ENCODE peak calls at places on chromosomes 5 and 9, in four cellular contexts. G is IMR-90, N is fibroblast of lung, S is HFFc6. O is an unnamed sample.

GRCh38 chr5:149215478-149216042 is 56.1 kb upstream of the AFAP1L1 start:
- DNase-seq in G (peak), N (peak), S (peak), O (peak)

GRCh38 chr9:120926397-120926928 is at the start of gene TRAF1:
- DNase-seq in G (peak), N (peak), S (no peak), O (no peak)

GRCh38 chr5:35859101-35859661 is 2.5 kb downstream of the IL7R start:
- DNase-seq in G (peak), N (peak), S (peak), O (peak)

GRCh38 chr5:53407373-53407772 is 73.1 kb upstream of the FST start:
- DNase-seq in G (peak), N (peak), S (peak), O (peak)

GRCh38 chr9:911003-911402 is 65.5 kb upstream of the DMRT3 start:
- DNase-seq in G (no peak), N (no peak), S (no peak), O (no peak)

GRCh38 chr5:150263801-150264621 is 25.6 kb downstream of the CAMK2A start:
- DNase-seq in G (peak), N (peak), S (peak), O (peak)

GRCh38 chr5:35622974-35623373 is 5.3 kb downstream of the SPEF2 start:
- DNase-seq in G (no peak), N (no peak), S (no peak), O (no peak)

GRCh38 chr5:53151713-53152458 is 42.3 kb upstream of the MOCS2 start:
- DNase-seq in G (peak), N (peak), S (peak), O (peak)

GRCh38 chr5:170540276-170540675 is 36.5 kb downstream of the KCNIP1 start:
- DNase-seq in G (no peak), N (no peak), S (no peak), O (no peak)

GRCh38 chr5:95178046-95178651 is 106.7 kb downstream of the MCTP1 start:
- DNase-seq in G (no peak), N (peak), S (no peak), O (no peak)

GRCh38 chr5:34552129-34552528 is 104.0 kb upstream of the RAI14 start:
- DNase-seq in G (peak), N (peak), S (no peak), O (peak)

GRCh38 chr5:117131876-117132275 is 557.3 kb upstream of the SEMA6A start:
- DNase-seq in G (no peak), N (no peak), S (no peak), O (no peak)

GRCh38 chr9:112249277-112249676 is 74.2 kb upstream of the SUSD1 start:
- DNase-seq in G (peak), N (peak), S (peak), O (peak)

GRCh38 chr9:113516840-113517577 is 53.5 kb downstream of the RGS3 start:
- DNase-seq in G (peak), N (peak), S (no peak), O (no peak)

GRCh38 chr5:65760504-65761275 is 38.7 kb downstream of the NLN start:
- DNase-seq in G (peak), N (peak), S (peak), O (peak)

GRCh38 chr9:34983209-34983608 is 6.3 kb upstream of the DNAJB5 start:
- DNase-seq in G (no peak), N (no peak), S (no peak), O (no peak)

GRCh38 chr5:134184155-134185135 is 7.7 kb upstream of the SKP1 start:
- DNase-seq in G (peak), N (peak), S (peak), O (peak)

GRCh38 chr9:93133641-93134017 is 422 bp downstream of the NINJ1 start:
- DNase-seq in G (peak), N (peak), S (peak), O (peak)

GRCh38 chr9:91495450-91495849 is 71.8 kb upstream of the NFIL3 start:
- DNase-seq in G (peak), N (peak), S (peak), O (peak)

GRCh38 chr5:60007724-60008123 is 114.2 kb upstream of the PDE4D start:
- DNase-seq in G (no peak), N (no peak), S (no peak), O (no peak)

GRCh38 chr9:108665856-108666784 is 189.7 kb downstream of the ACTL7B start:
- DNase-seq in G (peak), N (no peak), S (no peak), O (peak)

GRCh38 chr9:133137451-133138231 is 16.6 kb upstream of the RALGDS start:
- DNase-seq in G (no peak), N (no peak), S (no peak), O (no peak)

GRCh38 chr9:69249337-69249736 is 75.3 kb downstream of the TJP2 start:
- DNase-seq in G (peak), N (peak), S (no peak), O (no peak)

GRCh38 chr5:40198736-40199135 is 481.0 kb upstream of the PTGER4 start:
- DNase-seq in G (no peak), N (peak), S (no peak), O (peak)

GRCh38 chr5:150057052-150057451 is 29.3 kb downstream of the CSF1R start:
- DNase-seq in G (no peak), N (no peak), S (no peak), O (no peak)

GRCh38 chr9:134324359-134325095 is 1.7 kb upstream of the RXRA start:
- DNase-seq in G (peak), N (peak), S (no peak), O (peak)

GRCh38 chr5:159819671-159820411 is 96.4 kb upstream of the ADRA1B start:
- DNase-seq in G (no peak), N (no peak), S (peak), O (peak)

GRCh38 chr5:1975898-1976765 is 93.4 kb upstream of the IRX4 start:
- DNase-seq in G (no peak), N (no peak), S (no peak), O (no peak)

GRCh38 chr5:62690421-62690820 is 111.8 kb downstream of the LRRC70 start:
- DNase-seq in G (no peak), N (no peak), S (no peak), O (no peak)

GRCh38 chr5:157464518-157465171 is 4.6 kb downstream of the NIPAL4 start:
- DNase-seq in G (peak), N (peak), S (peak), O (peak)

GRCh38 chr9:121751686-121752445 is 100.4 kb downstream of the DAB2IP start:
- DNase-seq in G (no peak), N (no peak), S (no peak), O (peak)

GRCh38 chr9:35649431-35650340 is 1.0 kb downstream of the SIT1 start:
- DNase-seq in G (no peak), N (no peak), S (no peak), O (no peak)

GRCh38 chr5:154385236-154385512 is 60.6 kb upstream of the SAP30L start:
- DNase-seq in G (no peak), N (no peak), S (no peak), O (no peak)

GRCh38 chr9:135772056-135773042 is 70.4 kb downstream of the KCNT1 start:
- DNase-seq in G (no peak), N (no peak), S (no peak), O (no peak)

GRCh38 chr9:33255471-33255870 is 9.0 kb downstream of the BAG1 start:
- DNase-seq in G (no peak), N (no peak), S (no peak), O (no peak)
- TF ChIP-seq CTCF in G (no peak), N (no peak), S (no peak), O (no peak)

GRCh38 chr9:124839612-124840299 is 13.5 kb upstream of the WDR38 start:
- DNase-seq in G (peak), N (no peak), S (no peak), O (no peak)
- TF ChIP-seq CTCF in G (peak), N (peak), S (peak), O (peak)

GRCh38 chr5:180718810-180719453 is 20.9 kb downstream of the OR2Y1 start:
- DNase-seq in G (peak), N (peak), S (peak), O (peak)
- TF ChIP-seq CTCF in G (peak), N (peak), S (peak), O (peak)

GRCh38 chr9:20552874-20553624 is 69.2 kb downstream of the MLLT3 start:
- DNase-seq in G (peak), N (peak), S (no peak), O (peak)
- TF ChIP-seq CTCF in G (peak), N (no peak), S (peak), O (peak)

DNA sequence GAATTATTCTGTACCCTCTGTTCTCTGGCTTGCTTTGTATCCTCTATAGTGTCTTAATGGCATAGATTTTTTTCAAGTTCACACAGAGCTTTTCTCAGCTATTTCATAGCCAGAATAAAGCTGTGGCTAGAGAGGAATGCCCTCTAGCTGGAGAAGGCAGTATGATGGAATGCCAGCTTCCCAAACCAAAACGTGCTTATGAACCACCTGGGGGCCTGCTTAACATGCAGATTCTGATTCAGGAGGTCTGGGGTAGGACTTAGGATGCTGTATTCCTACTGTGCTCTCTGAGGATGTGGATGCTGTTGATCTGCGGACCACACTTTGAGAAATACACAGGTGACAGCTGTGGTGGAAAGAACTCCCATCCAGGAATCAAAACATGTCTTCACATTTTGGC is 49.9 kb upstream of the DPYSL3 start:
- DNase-seq in G (no peak), N (peak), S (peak), O (peak)
- TF ChIP-seq CTCF in G (peak), N (peak), S (peak), O (peak)

DNA sequence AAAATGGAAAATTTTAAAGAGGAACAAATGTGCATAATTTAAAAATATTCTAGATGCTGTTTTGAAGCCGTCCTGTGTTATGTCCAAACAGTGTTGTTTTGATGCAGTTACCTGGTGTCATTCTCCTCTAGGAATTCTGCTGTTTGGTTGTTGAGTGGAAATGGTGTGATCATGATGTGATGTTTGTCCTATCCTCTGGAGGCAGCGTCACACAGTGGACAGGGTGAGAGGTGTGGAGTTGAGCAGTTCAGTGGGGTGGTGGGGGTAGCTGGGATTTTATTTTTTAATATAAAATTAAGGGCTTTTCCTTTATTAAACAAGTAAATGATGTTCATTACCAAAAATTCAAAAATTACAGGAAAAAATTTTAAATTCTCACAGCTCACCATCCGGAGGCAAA is 31.2 kb downstream of the PRDM6 start:
- DNase-seq in G (no peak), N (no peak), S (no peak), O (no peak)
- TF ChIP-seq CTCF in G (peak), N (peak), S (peak), O (peak)

O was measured in AG10803.